ENCODE peak calls at places on chromosomes 3 and 15, in six cellular contexts. Z is K562, B is A549, C is HepG2, W is H1, X is GM12878. N is an unnamed sample.

GRCh38 chr3:14861031-14861430 is 42.3 kb downstream of the FGD5 start:
- DNase-seq in B (no peak), X (no peak), Z (no peak), W (no peak), C (no peak), N (no peak)

GRCh38 chr3:165839296-165840076 is 2.3 kb upstream of the BCHE start:
- DNase-seq in Z (no peak), W (no peak), B (no peak), C (no peak), X (no peak), N (no peak)

GRCh38 chr3:47266709-47267489 is 15.7 kb downstream of the KIF9 start:
- DNase-seq in X (peak), C (peak), Z (peak), B (no peak), W (no peak), N (peak)

GRCh38 chr3:170560717-170561382 is 25.0 kb downstream of the SLC7A14 start:
- DNase-seq in C (no peak), X (no peak), W (no peak), Z (no peak), B (no peak), N (no peak)

GRCh38 chr3:134189848-134190247 is 60.8 kb downstream of the RYK start:
- DNase-seq in X (no peak), B (no peak), Z (no peak), C (no peak), W (no peak), N (peak)

GRCh38 chr3:14647976-14648955 is 3.3 kb upstream of the CCDC174 start:
- DNase-seq in W (no peak), C (no peak), Z (peak), X (no peak), B (no peak), N (no peak)

GRCh38 chr3:4820296-4821121 is 158.7 kb upstream of the BHLHE40 start:
- DNase-seq in B (no peak), Z (no peak), W (no peak), C (no peak), X (no peak), N (no peak)

GRCh38 chr15:74399100-74399499 is 31.7 kb upstream of the CYP11A1 start:
- DNase-seq in C (no peak), Z (no peak), X (no peak), W (no peak), B (no peak), N (no peak)

GRCh38 chr3:69033470-69033869 is 18.7 kb downstream of the TMF1 start:
- DNase-seq in Z (no peak), X (no peak), C (no peak), W (no peak), B (no peak), N (peak)

GRCh38 chr3:178485756-178486155 is 50.5 kb upstream of the KCNMB2 start:
- DNase-seq in B (no peak), W (no peak), Z (no peak), X (no peak), C (no peak), N (peak)

GRCh38 chr3:55877703-55878102 is 390.6 kb upstream of the WNT5A start:
- DNase-seq in Z (no peak), X (no peak), B (no peak), W (no peak), C (no peak), N (no peak)

GRCh38 chr15:50825946-50826345 is 60.4 kb upstream of the SPPL2A start:
- DNase-seq in W (no peak), B (no peak), X (no peak), C (no peak), Z (no peak), N (no peak)

GRCh38 chr3:100968908-100969556 is 24.2 kb downstream of the ABI3BP start:
- DNase-seq in W (no peak), B (no peak), C (no peak), X (no peak), Z (no peak), N (no peak)

GRCh38 chr3:14518893-14519292 is 21.2 kb downstream of the GRIP2 start:
- DNase-seq in C (no peak), X (no peak), B (no peak), Z (no peak), W (no peak), N (no peak)

GRCh38 chr3:115861166-115861733 is 237.9 kb downstream of the GAP43 start:
- DNase-seq in Z (no peak), X (no peak), C (no peak), B (no peak), W (no peak), N (no peak)
- TF ChIP-seq CTCF in Z (no peak), X (no peak), C (peak), B (no peak), W (no peak), N (no peak)

DNA sequence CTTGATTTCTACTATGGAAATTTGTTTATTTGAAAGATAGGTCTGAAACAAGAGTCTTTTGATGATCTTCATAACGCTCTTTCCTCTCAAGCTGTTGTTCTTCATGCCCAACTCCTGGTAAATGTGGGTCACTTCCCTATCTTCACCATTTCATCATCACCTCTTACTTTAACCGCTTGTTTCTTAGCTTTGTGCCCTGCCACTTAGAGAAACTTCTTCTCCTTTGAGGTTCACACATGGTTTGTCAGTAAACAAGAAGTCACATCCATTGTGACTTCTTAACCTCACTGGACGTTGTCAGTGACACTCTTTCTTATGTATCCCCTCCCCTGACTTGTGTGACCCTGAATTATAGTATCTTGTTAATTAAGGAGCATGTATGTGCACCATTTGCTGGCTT is 16.9 kb upstream of the P2RY13 start:
- DNase-seq in B (no peak), C (no peak), Z (no peak), X (no peak), W (no peak), N (no peak)
- TF ChIP-seq USF2 in B (no peak), C (no peak), Z (no peak), X (no peak), W (no peak), N (no peak)

GRCh38 chr15:98718426-98719168 is 70.3 kb downstream of the IGF1R start:
- DNase-seq in X (no peak), Z (no peak), B (no peak), W (no peak), C (no peak), N (no peak)
- TF ChIP-seq POLR2A in X (no peak), Z (no peak), B (no peak), W (no peak), C (no peak), N (no peak)

GRCh38 chr3:15952543-15953175 is 154.9 kb upstream of the ANKRD28 start:
- DNase-seq in X (no peak), Z (no peak), C (peak), W (no peak), B (no peak), N (peak)

GRCh38 chr3:15958692-15959433 is 161.1 kb upstream of the ANKRD28 start:
- DNase-seq in B (no peak), W (no peak), C (no peak), Z (no peak), X (no peak), N (peak)

GRCh38 chr3:15955968-15956367 is 158.2 kb upstream of the ANKRD28 start:
- DNase-seq in C (no peak), Z (no peak), B (no peak), W (no peak), X (no peak), N (peak)

GRCh38 chr3:15948403-15948802 is 150.6 kb upstream of the ANKRD28 start:
- DNase-seq in X (no peak), W (no peak), Z (no peak), C (no peak), B (no peak), N (no peak)

GRCh38 chr3:15953841-15954240 is 156.1 kb upstream of the ANKRD28 start:
- DNase-seq in W (no peak), X (no peak), C (no peak), Z (peak), B (no peak), N (no peak)
- TF ChIP-seq CTCF in W (no peak), X (peak), C (no peak), Z (peak), B (peak), N (no peak)

GRCh38 chr3:99903844-99904243 is 86.2 kb downstream of the CMSS1 start:
- DNase-seq in X (no peak), Z (no peak), B (no peak), C (no peak), W (no peak), N (peak)
- TF ChIP-seq USF2 in X (no peak), Z (no peak), B (no peak), C (no peak), W (no peak), N (no peak)

GRCh38 chr3:187746059-187746453 is 788 bp upstream of the BCL6 start:
- DNase-seq in Z (peak), C (no peak), X (no peak), W (no peak), B (no peak), N (no peak)

GRCh38 chr3:187743195-187744141 is 1.8 kb downstream of the BCL6 start:
- DNase-seq in W (no peak), B (peak), Z (peak), X (no peak), C (no peak), N (peak)

GRCh38 chr3:187742351-187743171 is 2.7 kb downstream of the BCL6 start:
- DNase-seq in W (no peak), Z (peak), X (no peak), B (no peak), C (no peak), N (peak)

GRCh38 chr3:187745201-187746058 is at the start of gene BCL6:
- DNase-seq in B (peak), C (peak), W (peak), Z (peak), X (no peak), N (peak)

GRCh38 chr3:187744169-187745151 is 808 bp downstream of the BCL6 start:
- DNase-seq in C (no peak), W (no peak), B (peak), X (no peak), Z (peak), N (peak)
- TF ChIP-seq POLR2A in C (peak), W (peak), B (no peak), X (no peak), Z (peak), N (no peak)

GRCh38 chr3:18847583-18848197 is 300.6 kb upstream of the KCNH8 start:
- DNase-seq in Z (no peak), C (peak), X (no peak), W (no peak), B (peak), N (no peak)
- TF ChIP-seq CTCF in Z (no peak), C (peak), X (peak), W (peak), B (peak), N (no peak)

GRCh38 chr3:25603703-25604102 is 61.0 kb downstream of the TOP2B start:
- DNase-seq in W (no peak), Z (peak), X (no peak), C (no peak), B (no peak), N (no peak)
- TF ChIP-seq USF2 in W (no peak), Z (no peak), X (no peak), C (no peak), B (no peak), N (no peak)

DNA sequence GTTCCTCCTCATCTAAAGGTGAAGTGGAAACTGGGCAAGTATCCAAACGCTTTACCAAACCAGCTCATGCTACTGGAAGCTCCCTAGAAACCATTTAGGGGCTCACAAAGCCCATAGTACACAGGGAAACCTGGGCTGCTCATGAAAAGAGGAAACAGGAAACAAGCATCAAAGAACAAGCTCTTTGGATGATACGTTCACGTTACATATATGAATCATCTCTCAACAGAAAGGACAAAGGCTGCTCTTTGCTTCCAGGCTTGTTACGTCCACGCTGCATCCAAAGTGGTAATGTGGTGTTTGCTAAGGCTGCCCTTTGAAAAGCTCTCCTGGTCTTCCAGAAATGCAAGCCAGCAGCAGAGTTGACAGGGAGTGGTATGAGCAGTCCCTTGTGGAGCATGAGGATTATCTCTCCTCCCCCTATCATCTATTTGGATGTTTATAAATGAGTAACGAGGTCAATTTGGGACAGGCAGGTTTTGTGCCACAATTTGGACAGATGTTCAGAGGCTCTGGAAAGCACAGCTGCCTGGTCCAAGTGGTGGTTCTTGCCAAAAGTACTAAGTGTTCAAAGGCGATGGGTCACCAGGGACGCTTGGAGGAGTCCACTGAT is 98.0 kb upstream of the RORA start:
- DNase-seq in W (no peak), C (no peak), X (peak), Z (no peak), B (no peak), N (no peak)
- TF ChIP-seq POLR2A in W (no peak), C (no peak), X (no peak), Z (no peak), B (no peak), N (no peak)

GRCh38 chr15:80969316-80969715 is 20.3 kb downstream of the MESD start:
- DNase-seq in Z (no peak), W (no peak), X (no peak), B (no peak), C (no peak), N (no peak)

GRCh38 chr15:80967991-80968510 is 21.6 kb downstream of the MESD start:
- DNase-seq in C (no peak), W (no peak), Z (no peak), B (no peak), X (no peak), N (no peak)

GRCh38 chr15:80971143-80971542 is 18.5 kb downstream of the MESD start:
- DNase-seq in W (no peak), B (no peak), Z (no peak), C (no peak), X (no peak), N (no peak)

GRCh38 chr15:80970658-80971057 is 19.0 kb downstream of the MESD start:
- DNase-seq in Z (no peak), C (no peak), B (no peak), X (no peak), W (no peak), N (no peak)

DNA sequence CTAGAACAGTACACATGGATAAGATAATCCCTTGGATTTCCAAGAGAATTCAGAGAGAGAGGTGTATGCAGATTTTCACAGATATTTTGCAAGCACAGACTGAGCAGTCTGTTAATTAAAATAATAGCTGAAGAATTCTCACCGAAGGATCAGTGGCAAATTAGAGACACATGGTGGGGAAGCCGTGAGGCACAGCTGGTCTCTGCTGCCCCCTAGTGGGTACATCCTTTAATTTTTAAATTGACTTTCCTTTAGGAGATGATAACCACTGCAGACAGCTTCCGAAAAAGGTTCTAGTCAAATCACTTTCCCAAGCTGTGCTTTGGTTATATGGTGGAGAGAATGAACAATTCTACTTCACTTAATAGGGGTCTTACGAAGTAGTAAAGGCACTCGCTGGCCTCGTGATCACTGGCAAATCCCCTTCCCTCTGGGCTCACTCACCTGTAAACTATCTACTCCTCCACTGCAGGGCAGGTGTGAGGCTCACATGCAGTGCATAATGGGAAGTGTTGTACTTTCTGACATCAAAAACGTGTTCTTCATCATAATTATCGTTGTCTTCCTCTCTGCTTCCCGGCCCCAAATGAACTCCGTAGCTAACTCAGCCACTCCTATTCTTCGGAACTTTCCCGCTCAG is 19.5 kb downstream of the MESD start:
- DNase-seq in Z (peak), B (peak), W (no peak), C (peak), X (no peak), N (peak)
- TF ChIP-seq CTCF in Z (peak), B (peak), W (peak), C (peak), X (peak), N (peak)